ENCODE peak calls at places on chromosome 19, in six cellular contexts. One of them, this sample, is unnamed.
A peak's percentile ranks its signal among the peaks of the same experiment; 100 is the strongest.

GRCh38 chr19:58170860-58171259 is 12.0 kb upstream of the ZNF274 start:
- DNase-seq in adrenal gland: no peak
- DNase-seq in HL-60: no peak
- DNase-seq in fibroblast of lung: peak; percentile 44
- DNase-seq in PC-3: peak; percentile 59
- DNase-seq in GM06990: no peak
- DNase-seq in this sample: no peak

GRCh38 chr19:55387736-55388497 is 2.2 kb downstream of the RPL28 start:
- DNase-seq in adrenal gland: no peak
- DNase-seq in PC-3: no peak
- DNase-seq in HL-60: no peak
- DNase-seq in GM06990: no peak
- DNase-seq in fibroblast of lung: no peak
- DNase-seq in this sample: no peak

GRCh38 chr19:49851456-49852259 is 699 bp downstream of the PTOV1 start:
- DNase-seq in adrenal gland: peak; percentile 56
- DNase-seq in GM06990: no peak
- DNase-seq in PC-3: peak; percentile 43
- DNase-seq in HL-60: no peak
- DNase-seq in fibroblast of lung: peak; percentile 55
- DNase-seq in this sample: no peak

GRCh38 chr19:751501-752341 is 809 bp downstream of the MISP start:
- DNase-seq in fibroblast of lung: peak; percentile 82
- DNase-seq in GM06990: no peak
- DNase-seq in adrenal gland: peak; percentile 44
- DNase-seq in PC-3: peak; percentile 88
- DNase-seq in HL-60: no peak
- DNase-seq in this sample: peak; percentile 70

GRCh38 chr19:20926796-20927195 is 3.7 kb downstream of the ZNF85 start:
- DNase-seq in adrenal gland: no peak
- DNase-seq in PC-3: no peak
- DNase-seq in HL-60: no peak
- DNase-seq in GM06990: no peak
- DNase-seq in fibroblast of lung: peak; percentile 68
- DNase-seq in this sample: no peak

GRCh38 chr19:2867025-2867991 is at the start of gene ZNF556:
- DNase-seq in PC-3: peak; percentile 25
- DNase-seq in GM06990: no peak
- DNase-seq in HL-60: no peak
- DNase-seq in fibroblast of lung: no peak
- DNase-seq in adrenal gland: no peak
- DNase-seq in this sample: no peak

GRCh38 chr19:58572818-58573657 is at the start of gene MZF1:
- DNase-seq in fibroblast of lung: peak; percentile 100
- DNase-seq in GM06990: peak; percentile 99
- DNase-seq in adrenal gland: peak; percentile 100
- DNase-seq in HL-60: peak; percentile 100
- DNase-seq in PC-3: peak; percentile 100
- DNase-seq in this sample: peak; percentile 100

GRCh38 chr19:31154021-31154420 is 195.2 kb downstream of the TSHZ3 start:
- DNase-seq in GM06990: no peak
- DNase-seq in adrenal gland: no peak
- DNase-seq in PC-3: peak; percentile 59
- DNase-seq in HL-60: no peak
- DNase-seq in fibroblast of lung: peak; percentile 72
- DNase-seq in this sample: no peak

GRCh38 chr19:3178377-3178972 is at the start of gene S1PR4:
- DNase-seq in GM06990: peak; percentile 81
- DNase-seq in HL-60: no peak
- DNase-seq in PC-3: no peak
- DNase-seq in fibroblast of lung: no peak
- DNase-seq in adrenal gland: no peak
- DNase-seq in this sample: peak; percentile 56

GRCh38 chr19:16627194-16627927 is 643 bp downstream of the MED26 start:
- DNase-seq in HL-60: no peak
- DNase-seq in fibroblast of lung: no peak
- DNase-seq in adrenal gland: no peak
- DNase-seq in GM06990: peak; percentile 39
- DNase-seq in PC-3: no peak
- DNase-seq in this sample: peak; percentile 47

GRCh38 chr19:54536956-54537355 is 34.3 kb downstream of the LAIR2 start:
- DNase-seq in HL-60: no peak
- DNase-seq in GM06990: no peak
- DNase-seq in adrenal gland: no peak
- DNase-seq in PC-3: no peak
- DNase-seq in fibroblast of lung: no peak
- DNase-seq in this sample: no peak

GRCh38 chr19:51140441-51140840 is 1.7 kb upstream of the SIGLEC7 start:
- DNase-seq in adrenal gland: no peak
- DNase-seq in HL-60: no peak
- DNase-seq in fibroblast of lung: no peak
- DNase-seq in PC-3: no peak
- DNase-seq in GM06990: no peak
- DNase-seq in this sample: no peak

GRCh38 chr19:44570984-44571684 is 41.7 kb upstream of the CEACAM20 start:
- DNase-seq in PC-3: peak; percentile 85
- DNase-seq in GM06990: no peak
- DNase-seq in fibroblast of lung: peak; percentile 63
- DNase-seq in HL-60: peak; percentile 63
- DNase-seq in adrenal gland: peak; percentile 88
- DNase-seq in this sample: peak; percentile 70

GRCh38 chr19:7642295-7643046 is 5.6 kb downstream of the STXBP2 start:
- DNase-seq in adrenal gland: no peak
- DNase-seq in GM06990: no peak
- DNase-seq in fibroblast of lung: no peak
- DNase-seq in PC-3: no peak
- DNase-seq in HL-60: no peak
- DNase-seq in this sample: no peak

GRCh38 chr19:1122972-1123363 is 19.2 kb downstream of the GPX4 start:
- DNase-seq in GM06990: peak; percentile 79
- DNase-seq in PC-3: peak; percentile 76
- DNase-seq in fibroblast of lung: peak; percentile 69
- DNase-seq in HL-60: no peak
- DNase-seq in adrenal gland: peak; percentile 88
- DNase-seq in this sample: peak; percentile 78

GRCh38 chr19:48108997-48109782 is 1.4 kb downstream of the PLA2G4C start:
- DNase-seq in PC-3: no peak
- DNase-seq in adrenal gland: no peak
- DNase-seq in GM06990: no peak
- DNase-seq in fibroblast of lung: no peak
- DNase-seq in HL-60: no peak
- DNase-seq in this sample: no peak

GRCh38 chr19:11931513-11931912 is 6.6 kb downstream of the ZNF700 start:
- DNase-seq in PC-3: no peak
- DNase-seq in GM06990: no peak
- DNase-seq in fibroblast of lung: no peak
- DNase-seq in adrenal gland: no peak
- DNase-seq in HL-60: no peak
- DNase-seq in this sample: no peak

GRCh38 chr19:7242601-7243258 is 51.5 kb downstream of the INSR start:
- DNase-seq in adrenal gland: peak; percentile 80
- DNase-seq in GM06990: peak; percentile 67
- DNase-seq in PC-3: peak; percentile 33
- DNase-seq in fibroblast of lung: peak; percentile 79
- DNase-seq in HL-60: peak; percentile 59
- DNase-seq in this sample: peak; percentile 55

GRCh38 chr19:34428549-34429285 is 536 bp downstream of the UBA2 start:
- DNase-seq in HL-60: no peak
- DNase-seq in PC-3: peak; percentile 9
- DNase-seq in adrenal gland: peak; percentile 68
- DNase-seq in GM06990: no peak
- DNase-seq in fibroblast of lung: peak; percentile 40
- DNase-seq in this sample: peak; percentile 50

GRCh38 chr19:7191946-7192691 is 102.1 kb downstream of the INSR start:
- DNase-seq in adrenal gland: peak; percentile 43
- DNase-seq in GM06990: peak; percentile 54
- DNase-seq in HL-60: peak; percentile 58
- DNase-seq in PC-3: no peak
- DNase-seq in fibroblast of lung: no peak
- DNase-seq in this sample: peak; percentile 62

GRCh38 chr19:3115916-3116602 is 19.8 kb upstream of the GNA15 start:
- DNase-seq in HL-60: no peak
- DNase-seq in PC-3: no peak
- DNase-seq in GM06990: no peak
- DNase-seq in adrenal gland: peak; percentile 48
- DNase-seq in fibroblast of lung: peak; percentile 28
- DNase-seq in this sample: no peak

GRCh38 chr19:958967-959685 is 25.0 kb upstream of the WDR18 start:
- DNase-seq in PC-3: peak; percentile 76
- DNase-seq in fibroblast of lung: peak; percentile 70
- DNase-seq in adrenal gland: no peak
- DNase-seq in GM06990: no peak
- DNase-seq in HL-60: peak; percentile 69
- DNase-seq in this sample: no peak

GRCh38 chr19:15432018-15432494 is 13.3 kb upstream of the AKAP8L start:
- DNase-seq in GM06990: peak; percentile 37
- DNase-seq in fibroblast of lung: no peak
- DNase-seq in PC-3: no peak
- DNase-seq in HL-60: no peak
- DNase-seq in adrenal gland: no peak
- DNase-seq in this sample: no peak

GRCh38 chr19:14563989-14564650 is 7.7 kb downstream of the NDUFB7 start:
- DNase-seq in fibroblast of lung: no peak
- DNase-seq in PC-3: peak; percentile 54
- DNase-seq in GM06990: peak; percentile 76
- DNase-seq in HL-60: no peak
- DNase-seq in adrenal gland: peak; percentile 48
- DNase-seq in this sample: no peak

DNA sequence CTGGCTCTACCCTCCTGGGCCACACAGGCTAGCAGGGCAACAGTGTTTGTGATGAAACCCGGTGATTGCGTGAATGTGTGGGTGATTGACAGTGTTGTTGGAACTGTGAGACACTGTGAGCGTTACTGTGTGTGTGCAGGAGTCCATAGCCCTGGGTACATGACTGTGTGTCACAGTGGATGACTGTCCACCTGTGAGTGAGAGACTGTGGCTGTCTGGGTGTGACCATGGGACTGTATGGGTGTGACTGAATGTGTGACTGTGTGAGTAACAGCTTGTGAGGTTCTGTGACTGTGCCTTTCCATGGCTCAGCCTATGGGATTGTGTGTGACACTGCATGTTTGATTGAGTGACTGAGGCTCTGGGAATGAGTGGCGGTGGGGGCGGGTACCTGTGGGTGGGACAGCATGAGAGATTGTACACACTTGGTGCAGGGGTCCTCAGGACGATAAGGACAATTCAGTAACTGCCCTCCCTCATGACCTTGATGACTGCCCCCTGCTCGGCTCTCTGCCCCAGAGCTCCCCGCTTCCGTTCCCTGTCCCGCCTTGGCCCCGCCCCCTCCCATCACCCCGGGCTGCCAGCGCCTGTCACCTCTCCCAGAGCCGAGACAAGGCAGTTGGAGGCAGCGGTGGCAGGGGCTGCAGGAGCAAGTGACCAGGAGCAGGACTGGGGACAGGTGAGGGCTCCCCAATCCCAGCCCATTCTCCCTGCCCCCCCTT is at the start of gene GIPR:
- DNase-seq in GM06990: peak; percentile 81
- DNase-seq in adrenal gland: peak; percentile 30
- DNase-seq in PC-3: peak; percentile 70
- DNase-seq in fibroblast of lung: peak; percentile 14
- DNase-seq in HL-60: no peak
- DNase-seq in this sample: peak; percentile 83
- TF ChIP-seq CTCF in GM06990: no peak
- TF ChIP-seq CTCF in adrenal gland: no peak
- TF ChIP-seq CTCF in PC-3: no peak
- TF ChIP-seq CTCF in fibroblast of lung: no peak
- TF ChIP-seq CTCF in HL-60: no peak
- TF ChIP-seq CTCF in this sample: no peak

DNA sequence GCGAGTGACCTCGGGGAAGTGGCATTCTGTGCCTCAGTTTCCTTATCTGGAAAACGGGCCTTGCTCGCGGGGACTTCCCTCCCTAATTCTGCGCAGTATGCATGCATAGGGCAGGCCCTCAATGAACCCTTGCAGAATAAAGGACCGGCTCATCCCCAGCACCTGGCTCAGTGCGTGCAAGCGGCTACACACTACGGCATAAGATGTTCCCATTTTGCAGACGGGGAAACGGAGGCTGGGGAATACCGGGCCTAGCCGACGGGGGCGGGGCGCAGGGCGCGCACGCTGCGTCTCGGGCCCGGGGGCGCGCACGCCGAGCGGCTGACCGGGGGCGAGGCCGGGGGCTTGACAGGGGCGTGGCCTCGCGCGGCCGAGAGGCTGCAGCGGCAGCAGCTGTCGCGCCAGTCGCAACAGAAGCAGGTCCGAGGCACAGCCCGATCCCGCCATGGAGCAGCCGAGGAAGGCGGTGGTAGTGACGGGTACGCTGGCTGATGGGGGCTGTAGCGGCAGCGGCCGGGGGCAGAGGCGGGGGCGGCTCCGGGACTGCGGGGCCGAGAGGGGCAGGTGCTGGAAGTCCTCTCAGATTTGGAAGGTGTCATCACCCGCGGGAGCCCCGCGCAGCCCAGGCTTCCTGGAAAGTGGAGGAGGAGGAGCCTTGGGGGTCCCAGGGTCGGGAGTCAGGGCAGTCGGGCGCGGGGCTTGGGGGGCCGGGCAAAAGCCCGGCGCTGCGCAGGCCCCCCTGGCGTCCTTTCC is at the start of gene PGPEP1:
- DNase-seq in adrenal gland: peak; percentile 69
- DNase-seq in PC-3: peak; percentile 67
- DNase-seq in HL-60: peak; percentile 79
- DNase-seq in fibroblast of lung: peak; percentile 55
- DNase-seq in GM06990: peak; percentile 80
- DNase-seq in this sample: peak; percentile 53
- TF ChIP-seq CTCF in adrenal gland: no peak
- TF ChIP-seq CTCF in PC-3: no peak
- TF ChIP-seq CTCF in HL-60: no peak
- TF ChIP-seq CTCF in fibroblast of lung: no peak
- TF ChIP-seq CTCF in GM06990: no peak
- TF ChIP-seq CTCF in this sample: no peak

DNA sequence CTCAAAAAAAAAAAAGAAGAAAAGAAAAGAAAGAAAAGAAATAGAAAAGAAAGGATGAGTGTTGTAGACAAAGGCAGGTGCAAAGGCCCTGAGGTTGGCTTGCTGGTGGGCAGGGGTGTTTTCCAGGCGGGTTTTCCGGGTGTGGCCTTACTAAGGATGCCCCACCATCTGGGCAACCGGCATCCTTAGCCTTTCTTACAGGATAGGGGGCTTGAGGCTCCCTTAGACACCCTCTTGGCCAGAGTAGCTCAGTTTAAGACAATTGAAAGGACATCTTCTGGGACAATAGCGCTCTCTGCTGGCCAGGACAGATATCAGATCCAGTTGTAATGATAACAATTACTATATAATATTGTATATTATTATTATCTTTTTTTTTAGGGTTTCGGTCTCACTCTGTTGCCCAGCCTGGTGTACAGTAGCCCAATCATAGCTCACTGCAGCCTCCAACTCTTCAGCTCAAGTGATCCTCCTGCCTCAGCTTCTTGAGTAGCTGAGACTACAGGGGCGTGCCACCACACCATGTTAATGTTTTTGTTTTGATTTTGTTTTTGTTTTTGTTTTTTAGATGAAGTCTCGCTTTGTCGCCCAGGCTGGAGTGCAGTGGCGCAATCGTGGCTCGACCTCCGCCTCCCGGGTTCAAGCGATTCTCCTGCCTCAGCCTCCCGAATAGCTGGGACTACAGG is 1.4 kb upstream of the QTRT1 start:
- DNase-seq in PC-3: peak; percentile 85
- DNase-seq in adrenal gland: peak; percentile 79
- DNase-seq in GM06990: no peak
- DNase-seq in HL-60: no peak
- DNase-seq in fibroblast of lung: peak; percentile 36
- DNase-seq in this sample: no peak
- TF ChIP-seq CTCF in PC-3: peak; percentile 66
- TF ChIP-seq CTCF in adrenal gland: peak; percentile 48
- TF ChIP-seq CTCF in GM06990: peak; percentile 65
- TF ChIP-seq CTCF in HL-60: peak; percentile 52
- TF ChIP-seq CTCF in fibroblast of lung: peak; percentile 52
- TF ChIP-seq CTCF in this sample: peak; percentile 87

GRCh38 chr19:52622261-52622660 is 15.9 kb downstream of the ZNF83 start:
- DNase-seq in fibroblast of lung: no peak
- DNase-seq in PC-3: no peak
- DNase-seq in HL-60: no peak
- DNase-seq in GM06990: no peak
- DNase-seq in adrenal gland: no peak
- DNase-seq in this sample: no peak
- TF ChIP-seq CTCF in fibroblast of lung: no peak
- TF ChIP-seq CTCF in PC-3: peak; percentile 24
- TF ChIP-seq CTCF in HL-60: no peak
- TF ChIP-seq CTCF in GM06990: no peak
- TF ChIP-seq CTCF in adrenal gland: no peak
- TF ChIP-seq CTCF in this sample: no peak